ENCODE peak calls at places on chromosomes 6 and 20, in eight cellular contexts. U is tibial artery, E is A549, C is adrenal gland, Q is stomach, N is fibroblast of lung, P is dorsolateral prefrontal cortex, B is endodermal cell. V is an unnamed sample.

GRCh38 chr6:32436995-32437836 is 2.5 kb upstream of the HLA-DRA start:
- DNase-seq in U (no peak), E (no peak), C (no peak), Q (no peak), N (peak), P (no peak), B (no peak), V (no peak)

GRCh38 chr6:113318553-113318952 is 538.6 kb upstream of the MARCKS start:
- DNase-seq in U (no peak), E (no peak), C (no peak), Q (no peak), N (peak), P (no peak), B (no peak), V (no peak)

GRCh38 chr6:72564231-72564630 is 57.6 kb upstream of the KCNQ5 start:
- DNase-seq in U (no peak), E (no peak), C (no peak), Q (no peak), N (no peak), P (no peak), B (no peak), V (no peak)

GRCh38 chr6:152458648-152459047 is 178.5 kb downstream of the SYNE1 start:
- DNase-seq in U (no peak), E (no peak), C (no peak), Q (no peak), N (peak), P (no peak), B (no peak), V (no peak)

GRCh38 chr6:12969933-12970332 is 253.4 kb downstream of the PHACTR1 start:
- DNase-seq in U (no peak), E (no peak), C (no peak), Q (no peak), N (no peak), P (no peak), B (no peak), V (no peak)

GRCh38 chr6:30889921-30890645 is 5.8 kb downstream of the DDR1 start:
- DNase-seq in U (peak), E (no peak), C (no peak), Q (no peak), N (no peak), P (peak), B (no peak), V (peak)

GRCh38 chr6:110878751-110879539 is 4.4 kb downstream of the AMD1 start:
- DNase-seq in U (no peak), E (peak), C (no peak), Q (no peak), N (peak), P (peak), B (peak), V (no peak)

GRCh38 chr6:134826889-134827737 is 122.8 kb downstream of the ALDH8A1 start:
- DNase-seq in U (peak), E (no peak), C (peak), Q (peak), N (peak), P (no peak), B (no peak), V (peak)

GRCh38 chr6:53437557-53438202 is 88.9 kb upstream of the ELOVL5 start:
- DNase-seq in U (no peak), E (peak), C (peak), Q (no peak), N (peak), P (no peak), B (peak), V (peak)

GRCh38 chr6:68572525-68572924 is 62.6 kb upstream of the ADGRB3 start:
- DNase-seq in U (no peak), E (peak), C (peak), Q (no peak), N (peak), P (no peak), B (peak), V (peak)

GRCh38 chr6:97440590-97441176 is 157.7 kb upstream of the MMS22L start:
- DNase-seq in U (no peak), E (peak), C (no peak), Q (no peak), N (peak), P (peak), B (peak), V (no peak)

GRCh38 chr6:97438011-97438671 is 155.1 kb upstream of the MMS22L start:
- DNase-seq in U (no peak), E (no peak), C (no peak), Q (no peak), N (no peak), P (no peak), B (no peak), V (no peak)

DNA sequence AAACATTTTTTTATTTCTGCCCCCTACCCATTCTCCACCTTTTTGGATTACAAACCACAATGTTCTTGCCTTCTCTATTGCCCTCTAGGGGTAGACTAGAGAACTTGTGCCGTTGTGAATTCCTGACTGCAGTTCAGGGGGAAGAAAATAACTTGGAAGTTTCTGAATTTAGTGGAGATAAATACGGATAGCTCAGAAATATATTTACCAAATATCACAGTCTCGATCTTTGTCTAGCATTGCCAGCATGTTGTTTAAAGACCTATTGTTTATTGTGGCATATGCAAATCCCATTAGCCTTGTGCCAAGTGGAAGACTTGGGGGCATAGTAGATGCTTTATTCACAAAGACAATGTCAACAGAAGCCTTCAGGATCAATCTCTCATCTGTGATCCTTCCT is 154.1 kb upstream of the MMS22L start:
- DNase-seq in U (no peak), E (peak), C (no peak), Q (no peak), N (peak), P (no peak), B (no peak), V (peak)
- TF ChIP-seq CTCF in U (no peak), E (peak), C (peak), Q (no peak), N (peak), P (peak), B (peak), V (peak)

DNA sequence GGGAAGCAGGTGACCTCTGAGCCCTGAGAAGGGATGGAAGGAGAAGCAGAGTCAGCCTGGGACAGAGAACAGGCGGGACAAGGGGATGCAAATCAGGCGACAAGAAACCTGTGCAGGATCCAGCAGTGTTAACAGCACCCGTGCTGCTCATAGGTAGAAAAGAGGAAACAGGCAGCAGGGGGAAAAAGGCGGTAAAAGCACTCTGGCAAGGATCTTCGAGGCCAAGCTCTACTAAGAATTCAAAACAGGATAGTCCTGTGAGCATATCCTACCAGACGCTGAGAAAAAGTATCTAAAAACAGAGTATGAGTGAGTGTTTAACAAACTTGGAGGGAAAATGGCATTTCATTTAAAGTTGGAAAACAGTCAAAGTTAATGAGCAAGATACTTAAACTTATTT is 16.7 kb downstream of the C6orf118 start:
- DNase-seq in U (no peak), E (no peak), C (no peak), Q (no peak), N (no peak), P (no peak), B (no peak), V (no peak)
- H3K27ac ChIP-seq in U (no peak), E (no peak), C (no peak), Q (no peak), N (no peak), P (no peak), B (no peak), V (no peak)

GRCh38 chr20:59217794-59218193 is 54.2 kb downstream of the ZNF831 start:
- DNase-seq in U (no peak), E (no peak), C (no peak), Q (no peak), N (no peak), P (no peak), B (no peak), V (no peak)

GRCh38 chr20:59217162-59217561 is 53.5 kb downstream of the ZNF831 start:
- DNase-seq in U (no peak), E (no peak), C (no peak), Q (no peak), N (no peak), P (no peak), B (no peak), V (no peak)

GRCh38 chr20:59210186-59210585 is 46.6 kb downstream of the ZNF831 start:
- DNase-seq in U (no peak), E (no peak), C (no peak), Q (no peak), N (no peak), P (no peak), B (no peak), V (no peak)

GRCh38 chr20:59214619-59215547 is 51.3 kb downstream of the ZNF831 start:
- DNase-seq in U (no peak), E (no peak), C (peak), Q (no peak), N (no peak), P (no peak), B (no peak), V (no peak)

DNA sequence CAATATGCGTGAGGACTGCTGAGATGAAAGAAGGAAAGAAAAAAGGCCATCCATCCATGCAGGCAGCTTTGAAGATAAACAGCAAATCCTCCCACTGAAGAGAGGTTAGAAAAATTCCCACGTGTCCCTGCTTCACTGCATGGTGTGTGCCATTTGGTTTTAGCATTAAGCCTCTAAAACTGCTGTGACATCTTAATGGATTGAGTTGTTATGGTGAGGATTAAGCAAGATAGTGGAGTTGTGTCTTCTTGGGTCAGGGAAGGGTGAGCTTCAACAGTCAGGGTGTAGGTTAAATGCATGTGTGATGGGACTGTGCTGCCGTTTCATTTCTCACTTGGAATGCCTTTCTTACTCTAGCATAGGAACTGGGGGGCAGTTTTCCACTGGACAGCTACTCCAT is 50.5 kb downstream of the ZNF831 start:
- DNase-seq in U (no peak), E (no peak), C (no peak), Q (no peak), N (no peak), P (no peak), B (no peak), V (no peak)
- TF ChIP-seq CTCF in U (no peak), E (no peak), C (no peak), Q (no peak), N (no peak), P (no peak), B (no peak), V (no peak)

GRCh38 chr20:6851136-6851535 is 83.7 kb downstream of the BMP2 start:
- DNase-seq in U (no peak), E (no peak), C (no peak), Q (no peak), N (no peak), P (no peak), B (no peak), V (no peak)

GRCh38 chr20:6852478-6852877 is 85.0 kb downstream of the BMP2 start:
- DNase-seq in U (no peak), E (no peak), C (no peak), Q (no peak), N (no peak), P (no peak), B (no peak), V (no peak)

GRCh38 chr20:6855074-6855473 is 87.6 kb downstream of the BMP2 start:
- DNase-seq in U (no peak), E (no peak), C (no peak), Q (no peak), N (no peak), P (no peak), B (no peak), V (no peak)

GRCh38 chr20:6857929-6858328 is 90.4 kb downstream of the BMP2 start:
- DNase-seq in U (no peak), E (no peak), C (no peak), Q (no peak), N (no peak), P (no peak), B (no peak), V (no peak)

DNA sequence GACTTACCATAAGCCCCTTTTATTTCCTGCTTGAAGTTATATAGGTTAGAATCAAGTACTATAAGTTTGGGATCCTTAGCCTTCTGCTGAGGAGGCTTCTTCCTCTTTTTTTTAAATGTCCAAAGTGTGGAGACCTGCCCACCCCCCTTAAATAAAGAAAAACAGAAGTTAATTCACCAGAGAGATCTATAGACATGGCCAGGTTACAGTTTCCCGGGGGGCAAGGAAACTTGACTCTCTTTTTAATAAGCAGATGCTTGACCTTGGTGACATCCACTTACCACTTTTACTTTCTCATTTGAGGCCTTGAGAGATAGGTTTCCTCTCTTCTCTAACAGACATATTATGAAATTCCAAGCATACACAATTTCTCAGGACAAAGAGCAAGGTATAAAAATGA is 88.3 kb downstream of the BMP2 start:
- DNase-seq in U (no peak), E (no peak), C (no peak), Q (no peak), N (no peak), P (no peak), B (no peak), V (no peak)
- H3K27ac ChIP-seq in U (no peak), E (no peak), C (no peak), Q (no peak), N (no peak), P (no peak), B (no peak), V (no peak)

GRCh38 chr20:33883164-33883563 is 72.0 kb downstream of the CHMP4B start:
- DNase-seq in U (no peak), E (no peak), C (no peak), Q (no peak), N (no peak), P (no peak), B (no peak), V (no peak)
- TF ChIP-seq CTCF in U (no peak), E (no peak), C (no peak), Q (no peak), N (no peak), P (no peak), B (no peak), V (no peak)

GRCh38 chr6:10722820-10723651 is at the start of gene TMEM14C:
- DNase-seq in U (peak), E (peak), C (peak), Q (peak), N (peak), P (peak), B (peak), V (peak)

GRCh38 chr6:10719386-10720228 is 3.3 kb upstream of the TMEM14C start:
- DNase-seq in U (no peak), E (no peak), C (no peak), Q (no peak), N (peak), P (no peak), B (no peak), V (no peak)

GRCh38 chr6:10722570-10722819 is 375 bp upstream of the TMEM14C start:
- DNase-seq in U (no peak), E (no peak), C (no peak), Q (no peak), N (no peak), P (no peak), B (no peak), V (no peak)

GRCh38 chr6:10721850-10722569 is 860 bp upstream of the TMEM14C start:
- DNase-seq in U (no peak), E (no peak), C (no peak), Q (no peak), N (no peak), P (no peak), B (no peak), V (no peak)

DNA sequence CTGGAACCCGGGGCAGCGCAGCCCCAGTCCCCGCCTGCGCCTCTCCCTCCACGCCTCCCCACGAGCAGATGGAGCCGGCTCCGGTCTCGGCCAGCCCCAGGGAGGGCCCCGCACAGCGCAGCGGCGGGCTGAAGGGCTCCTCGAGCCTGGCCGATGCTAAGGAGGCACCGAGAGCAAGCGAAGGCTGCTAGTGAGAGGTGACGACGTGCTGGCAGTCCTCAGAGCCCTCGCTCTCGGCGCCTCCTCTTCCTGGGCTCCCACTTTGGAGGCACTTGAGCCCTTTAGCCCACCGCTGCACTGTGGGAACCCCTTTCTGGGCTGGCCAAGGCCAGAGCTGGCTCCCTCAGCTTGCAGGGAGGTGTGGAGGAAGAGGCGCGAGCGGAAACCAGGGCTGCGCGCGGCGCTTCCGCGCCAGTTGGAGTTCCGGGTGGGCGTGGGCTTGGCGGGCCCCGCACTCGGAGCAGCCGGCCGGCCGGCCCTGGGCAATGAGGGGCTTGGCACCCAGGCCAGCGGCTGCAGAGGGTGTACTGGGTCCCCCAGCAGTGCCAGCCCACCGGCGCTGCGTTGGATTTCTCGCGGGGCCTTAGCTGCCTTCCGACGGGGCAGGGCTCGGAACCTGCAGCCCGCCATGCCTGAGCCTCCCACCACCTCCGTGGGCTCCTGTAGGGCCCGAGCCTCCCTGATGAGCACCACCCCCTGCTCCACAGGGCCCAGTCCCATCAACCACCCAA is 2.5 kb upstream of the TMEM14C start:
- DNase-seq in U (peak), E (no peak), C (peak), Q (peak), N (peak), P (peak), B (no peak), V (peak)
- H3K27ac ChIP-seq in U (peak), E (no peak), C (peak), Q (peak), N (no peak), P (no peak), B (no peak), V (peak)

GRCh38 chr6:155319902-155320301 is 5.6 kb upstream of the TFB1M start:
- DNase-seq in U (no peak), E (no peak), C (no peak), Q (no peak), N (no peak), P (no peak), B (no peak), V (no peak)

GRCh38 chr6:155314773-155315515 is 660 bp upstream of the TFB1M start:
- DNase-seq in U (peak), E (peak), C (peak), Q (peak), N (peak), P (no peak), B (no peak), V (peak)

GRCh38 chr6:155315516-155315871 is 1.2 kb upstream of the TFB1M start:
- DNase-seq in U (no peak), E (no peak), C (no peak), Q (no peak), N (peak), P (no peak), B (no peak), V (no peak)

GRCh38 chr6:155316419-155316818 is 2.1 kb upstream of the TFB1M start:
- DNase-seq in U (no peak), E (no peak), C (no peak), Q (no peak), N (no peak), P (no peak), B (no peak), V (no peak)

GRCh38 chr6:155317186-155317585 is 2.9 kb upstream of the TFB1M start:
- DNase-seq in U (no peak), E (no peak), C (no peak), Q (no peak), N (peak), P (no peak), B (no peak), V (no peak)
- TF ChIP-seq CTCF in U (no peak), E (no peak), C (no peak), Q (no peak), N (no peak), P (peak), B (peak), V (no peak)

DNA sequence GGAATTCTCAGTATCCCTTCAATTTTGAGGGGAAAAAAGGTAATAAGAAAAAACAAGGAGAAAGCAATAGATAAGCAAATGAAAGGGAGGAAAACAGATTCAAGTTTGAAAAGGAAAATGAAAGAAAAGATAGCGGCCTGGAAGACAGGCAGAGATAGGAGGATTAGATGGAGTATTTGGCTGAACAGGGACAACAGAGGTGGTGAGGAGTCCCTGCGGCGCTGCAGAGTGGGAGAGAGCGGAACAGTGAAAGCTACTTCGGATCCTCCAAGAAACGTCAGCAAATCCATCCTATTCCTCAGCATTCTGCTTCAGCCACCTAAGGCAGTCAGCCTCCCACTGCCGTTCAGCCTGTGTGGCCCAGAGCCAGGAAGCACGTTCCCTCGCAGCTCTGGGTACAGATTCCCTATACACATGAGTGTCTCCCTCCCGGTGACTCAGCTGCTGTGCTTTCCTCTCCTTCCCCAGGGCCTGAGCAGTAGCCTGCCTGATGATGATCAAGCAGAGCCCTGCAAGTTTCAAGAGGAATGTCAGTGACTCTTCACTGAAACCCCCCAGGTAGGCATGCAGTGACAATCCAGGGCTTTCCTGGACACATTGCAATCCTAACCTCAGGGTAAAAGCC is 43.4 kb upstream of the CDYL start:
- DNase-seq in U (no peak), E (peak), C (peak), Q (peak), N (peak), P (peak), B (peak), V (peak)
- H3K27ac ChIP-seq in U (no peak), E (peak), C (no peak), Q (no peak), N (no peak), P (no peak), B (no peak), V (peak)

GRCh38 chr20:36854343-36855240 is 21.3 kb upstream of the TLDC2 start:
- DNase-seq in U (no peak), E (peak), C (peak), Q (no peak), N (no peak), P (no peak), B (peak), V (peak)
- TF ChIP-seq CTCF in U (no peak), E (no peak), C (no peak), Q (no peak), N (no peak), P (no peak), B (no peak), V (no peak)